ENCODE peak calls at places on chromosome 17, in seven cellular contexts. One of them, this sample, is unnamed.

GRCh38 chr17:50603340-50603739 is 31.3 kb upstream of the ABCC3 start:
- DNase-seq in AG04450: no peak
- DNase-seq in 8988T: peak; percentile 91
- DNase-seq in stimulated activated CD8-positive, alpha-beta memory T cell treated with anti-CD3 and anti-CD28 coated beads, Interleukin-4, amount 100 ng/mL, for 1 hour: no peak
- DNase-seq in prostate gland: no peak
- DNase-seq in activated CD4-positive, CD25-positive, alpha-beta regulatory T cell: no peak
- DNase-seq in HEK293T: peak; percentile 63
- DNase-seq in this sample: no peak

GRCh38 chr17:57563968-57564367 is 181.1 kb downstream of the CCDC182 start:
- DNase-seq in AG04450: no peak
- DNase-seq in prostate gland: no peak
- DNase-seq in stimulated activated CD8-positive, alpha-beta memory T cell treated with anti-CD3 and anti-CD28 coated beads, Interleukin-4, amount 100 ng/mL, for 1 hour: no peak
- DNase-seq in activated CD4-positive, CD25-positive, alpha-beta regulatory T cell: no peak
- DNase-seq in 8988T: no peak
- DNase-seq in HEK293T: no peak
- DNase-seq in this sample: no peak

GRCh38 chr17:42163113-42163512 is 8.3 kb upstream of the RAB5C start:
- DNase-seq in 8988T: no peak
- DNase-seq in prostate gland: no peak
- DNase-seq in stimulated activated CD8-positive, alpha-beta memory T cell treated with anti-CD3 and anti-CD28 coated beads, Interleukin-4, amount 100 ng/mL, for 1 hour: no peak
- DNase-seq in activated CD4-positive, CD25-positive, alpha-beta regulatory T cell: peak; percentile 9
- DNase-seq in HEK293T: peak; percentile 71
- DNase-seq in AG04450: no peak
- DNase-seq in this sample: peak; percentile 47

GRCh38 chr17:47277921-47278320 is 24.3 kb downstream of the ITGB3 start:
- DNase-seq in stimulated activated CD8-positive, alpha-beta memory T cell treated with anti-CD3 and anti-CD28 coated beads, Interleukin-4, amount 100 ng/mL, for 1 hour: no peak
- DNase-seq in AG04450: no peak
- DNase-seq in HEK293T: no peak
- DNase-seq in activated CD4-positive, CD25-positive, alpha-beta regulatory T cell: no peak
- DNase-seq in prostate gland: no peak
- DNase-seq in 8988T: no peak
- DNase-seq in this sample: no peak

GRCh38 chr17:44759096-44759915 is 518 bp downstream of the ADAM11 start:
- DNase-seq in stimulated activated CD8-positive, alpha-beta memory T cell treated with anti-CD3 and anti-CD28 coated beads, Interleukin-4, amount 100 ng/mL, for 1 hour: no peak
- DNase-seq in AG04450: no peak
- DNase-seq in activated CD4-positive, CD25-positive, alpha-beta regulatory T cell: no peak
- DNase-seq in prostate gland: no peak
- DNase-seq in 8988T: peak; percentile 61
- DNase-seq in HEK293T: peak; percentile 45
- DNase-seq in this sample: no peak

GRCh38 chr17:6523330-6523729 is 33.0 kb downstream of the PITPNM3 start:
- DNase-seq in 8988T: no peak
- DNase-seq in AG04450: no peak
- DNase-seq in activated CD4-positive, CD25-positive, alpha-beta regulatory T cell: no peak
- DNase-seq in HEK293T: no peak
- DNase-seq in stimulated activated CD8-positive, alpha-beta memory T cell treated with anti-CD3 and anti-CD28 coated beads, Interleukin-4, amount 100 ng/mL, for 1 hour: no peak
- DNase-seq in prostate gland: no peak
- DNase-seq in this sample: no peak

GRCh38 chr17:80819422-80820164 is 172.0 kb upstream of the CHMP6 start:
- DNase-seq in prostate gland: no peak
- DNase-seq in AG04450: no peak
- DNase-seq in stimulated activated CD8-positive, alpha-beta memory T cell treated with anti-CD3 and anti-CD28 coated beads, Interleukin-4, amount 100 ng/mL, for 1 hour: no peak
- DNase-seq in activated CD4-positive, CD25-positive, alpha-beta regulatory T cell: no peak
- DNase-seq in 8988T: no peak
- DNase-seq in HEK293T: no peak
- DNase-seq in this sample: peak; percentile 32

GRCh38 chr17:12640364-12640763 is 25.3 kb upstream of the MYOCD start:
- DNase-seq in stimulated activated CD8-positive, alpha-beta memory T cell treated with anti-CD3 and anti-CD28 coated beads, Interleukin-4, amount 100 ng/mL, for 1 hour: no peak
- DNase-seq in HEK293T: no peak
- DNase-seq in AG04450: no peak
- DNase-seq in 8988T: no peak
- DNase-seq in activated CD4-positive, CD25-positive, alpha-beta regulatory T cell: no peak
- DNase-seq in prostate gland: no peak
- DNase-seq in this sample: no peak

GRCh38 chr17:73404246-73404645 is 92.4 kb upstream of the CDC42EP4 start:
- DNase-seq in activated CD4-positive, CD25-positive, alpha-beta regulatory T cell: no peak
- DNase-seq in AG04450: no peak
- DNase-seq in HEK293T: no peak
- DNase-seq in prostate gland: no peak
- DNase-seq in 8988T: no peak
- DNase-seq in stimulated activated CD8-positive, alpha-beta memory T cell treated with anti-CD3 and anti-CD28 coated beads, Interleukin-4, amount 100 ng/mL, for 1 hour: no peak
- DNase-seq in this sample: no peak

GRCh38 chr17:8223356-8224063 is 13.1 kb upstream of the AURKB start:
- DNase-seq in prostate gland: peak; percentile 47
- DNase-seq in 8988T: no peak
- DNase-seq in HEK293T: no peak
- DNase-seq in stimulated activated CD8-positive, alpha-beta memory T cell treated with anti-CD3 and anti-CD28 coated beads, Interleukin-4, amount 100 ng/mL, for 1 hour: no peak
- DNase-seq in AG04450: no peak
- DNase-seq in activated CD4-positive, CD25-positive, alpha-beta regulatory T cell: peak; percentile 38
- DNase-seq in this sample: peak; percentile 60

GRCh38 chr17:7587420-7587786 is 2.5 kb downstream of the SOX15 start:
- DNase-seq in stimulated activated CD8-positive, alpha-beta memory T cell treated with anti-CD3 and anti-CD28 coated beads, Interleukin-4, amount 100 ng/mL, for 1 hour: no peak
- DNase-seq in 8988T: no peak
- DNase-seq in AG04450: peak; percentile 91
- DNase-seq in HEK293T: no peak
- DNase-seq in prostate gland: no peak
- DNase-seq in activated CD4-positive, CD25-positive, alpha-beta regulatory T cell: no peak
- DNase-seq in this sample: no peak

GRCh38 chr17:38731526-38732294 is 1.6 kb downstream of the CISD3 start:
- DNase-seq in prostate gland: peak; percentile 51
- DNase-seq in activated CD4-positive, CD25-positive, alpha-beta regulatory T cell: no peak
- DNase-seq in stimulated activated CD8-positive, alpha-beta memory T cell treated with anti-CD3 and anti-CD28 coated beads, Interleukin-4, amount 100 ng/mL, for 1 hour: no peak
- DNase-seq in HEK293T: no peak
- DNase-seq in 8988T: no peak
- DNase-seq in AG04450: no peak
- DNase-seq in this sample: no peak

GRCh38 chr17:63817736-63818385 is 9.4 kb upstream of the PSMC5 start:
- DNase-seq in stimulated activated CD8-positive, alpha-beta memory T cell treated with anti-CD3 and anti-CD28 coated beads, Interleukin-4, amount 100 ng/mL, for 1 hour: no peak
- DNase-seq in activated CD4-positive, CD25-positive, alpha-beta regulatory T cell: no peak
- DNase-seq in prostate gland: no peak
- DNase-seq in HEK293T: no peak
- DNase-seq in AG04450: no peak
- DNase-seq in 8988T: no peak
- DNase-seq in this sample: no peak

GRCh38 chr17:81842725-81843504 is 8.1 kb upstream of the PPP1R27 start:
- DNase-seq in prostate gland: no peak
- DNase-seq in stimulated activated CD8-positive, alpha-beta memory T cell treated with anti-CD3 and anti-CD28 coated beads, Interleukin-4, amount 100 ng/mL, for 1 hour: no peak
- DNase-seq in AG04450: no peak
- DNase-seq in activated CD4-positive, CD25-positive, alpha-beta regulatory T cell: no peak
- DNase-seq in HEK293T: no peak
- DNase-seq in 8988T: no peak
- DNase-seq in this sample: no peak

GRCh38 chr17:81253358-81254131 is 14.4 kb downstream of the NDUFAF8 start:
- DNase-seq in 8988T: no peak
- DNase-seq in activated CD4-positive, CD25-positive, alpha-beta regulatory T cell: no peak
- DNase-seq in HEK293T: peak; percentile 74
- DNase-seq in AG04450: no peak
- DNase-seq in stimulated activated CD8-positive, alpha-beta memory T cell treated with anti-CD3 and anti-CD28 coated beads, Interleukin-4, amount 100 ng/mL, for 1 hour: peak; percentile 39
- DNase-seq in prostate gland: peak; percentile 37
- DNase-seq in this sample: peak; percentile 66

GRCh38 chr17:49190932-49191331 is 19.4 kb downstream of the GNGT2 start:
- DNase-seq in AG04450: no peak
- DNase-seq in 8988T: no peak
- DNase-seq in stimulated activated CD8-positive, alpha-beta memory T cell treated with anti-CD3 and anti-CD28 coated beads, Interleukin-4, amount 100 ng/mL, for 1 hour: no peak
- DNase-seq in prostate gland: no peak
- DNase-seq in activated CD4-positive, CD25-positive, alpha-beta regulatory T cell: no peak
- DNase-seq in HEK293T: no peak
- DNase-seq in this sample: no peak

GRCh38 chr17:2844386-2844785 is 48.1 kb downstream of the RAP1GAP2 start:
- DNase-seq in HEK293T: no peak
- DNase-seq in 8988T: no peak
- DNase-seq in prostate gland: no peak
- DNase-seq in AG04450: no peak
- DNase-seq in activated CD4-positive, CD25-positive, alpha-beta regulatory T cell: no peak
- DNase-seq in stimulated activated CD8-positive, alpha-beta memory T cell treated with anti-CD3 and anti-CD28 coated beads, Interleukin-4, amount 100 ng/mL, for 1 hour: no peak
- DNase-seq in this sample: no peak

GRCh38 chr17:64006361-64007088 is 8.4 kb downstream of the PRR29 start:
- DNase-seq in HEK293T: no peak
- DNase-seq in prostate gland: no peak
- DNase-seq in activated CD4-positive, CD25-positive, alpha-beta regulatory T cell: no peak
- DNase-seq in 8988T: no peak
- DNase-seq in AG04450: no peak
- DNase-seq in stimulated activated CD8-positive, alpha-beta memory T cell treated with anti-CD3 and anti-CD28 coated beads, Interleukin-4, amount 100 ng/mL, for 1 hour: no peak
- DNase-seq in this sample: no peak

GRCh38 chr17:29237476-29238132 is 9.1 kb upstream of the CRYBA1 start:
- DNase-seq in HEK293T: no peak
- DNase-seq in prostate gland: no peak
- DNase-seq in AG04450: no peak
- DNase-seq in 8988T: no peak
- DNase-seq in stimulated activated CD8-positive, alpha-beta memory T cell treated with anti-CD3 and anti-CD28 coated beads, Interleukin-4, amount 100 ng/mL, for 1 hour: no peak
- DNase-seq in activated CD4-positive, CD25-positive, alpha-beta regulatory T cell: no peak
- DNase-seq in this sample: no peak

GRCh38 chr17:47728214-47728877 is 4.7 kb upstream of the TBX21 start:
- DNase-seq in prostate gland: no peak
- DNase-seq in activated CD4-positive, CD25-positive, alpha-beta regulatory T cell: no peak
- DNase-seq in AG04450: no peak
- DNase-seq in HEK293T: no peak
- DNase-seq in 8988T: no peak
- DNase-seq in stimulated activated CD8-positive, alpha-beta memory T cell treated with anti-CD3 and anti-CD28 coated beads, Interleukin-4, amount 100 ng/mL, for 1 hour: no peak
- DNase-seq in this sample: no peak

GRCh38 chr17:10270258-10270657 is 71.9 kb upstream of the GAS7 start:
- DNase-seq in HEK293T: no peak
- DNase-seq in AG04450: no peak
- DNase-seq in prostate gland: no peak
- DNase-seq in activated CD4-positive, CD25-positive, alpha-beta regulatory T cell: no peak
- DNase-seq in 8988T: no peak
- DNase-seq in stimulated activated CD8-positive, alpha-beta memory T cell treated with anti-CD3 and anti-CD28 coated beads, Interleukin-4, amount 100 ng/mL, for 1 hour: no peak
- DNase-seq in this sample: no peak

GRCh38 chr17:65984299-65984698 is 207.6 kb downstream of the CEP112 start:
- DNase-seq in 8988T: no peak
- DNase-seq in AG04450: peak; percentile 4
- DNase-seq in stimulated activated CD8-positive, alpha-beta memory T cell treated with anti-CD3 and anti-CD28 coated beads, Interleukin-4, amount 100 ng/mL, for 1 hour: no peak
- DNase-seq in HEK293T: no peak
- DNase-seq in activated CD4-positive, CD25-positive, alpha-beta regulatory T cell: no peak
- DNase-seq in prostate gland: no peak
- DNase-seq in this sample: no peak

GRCh38 chr17:42920922-42921321 is 20.3 kb downstream of the G6PC1 start:
- DNase-seq in HEK293T: no peak
- DNase-seq in prostate gland: no peak
- DNase-seq in stimulated activated CD8-positive, alpha-beta memory T cell treated with anti-CD3 and anti-CD28 coated beads, Interleukin-4, amount 100 ng/mL, for 1 hour: no peak
- DNase-seq in activated CD4-positive, CD25-positive, alpha-beta regulatory T cell: no peak
- DNase-seq in 8988T: no peak
- DNase-seq in AG04450: no peak
- DNase-seq in this sample: no peak

GRCh38 chr17:2688351-2689342 is 22.9 kb downstream of the CLUH start:
- DNase-seq in HEK293T: peak; percentile 4
- DNase-seq in stimulated activated CD8-positive, alpha-beta memory T cell treated with anti-CD3 and anti-CD28 coated beads, Interleukin-4, amount 100 ng/mL, for 1 hour: no peak
- DNase-seq in AG04450: no peak
- DNase-seq in prostate gland: no peak
- DNase-seq in activated CD4-positive, CD25-positive, alpha-beta regulatory T cell: no peak
- DNase-seq in 8988T: peak; percentile 10
- DNase-seq in this sample: no peak

GRCh38 chr17:32995416-32995815 is 3.8 kb downstream of the SPACA3 start:
- DNase-seq in 8988T: no peak
- DNase-seq in HEK293T: no peak
- DNase-seq in activated CD4-positive, CD25-positive, alpha-beta regulatory T cell: no peak
- DNase-seq in AG04450: no peak
- DNase-seq in stimulated activated CD8-positive, alpha-beta memory T cell treated with anti-CD3 and anti-CD28 coated beads, Interleukin-4, amount 100 ng/mL, for 1 hour: no peak
- DNase-seq in prostate gland: no peak
- DNase-seq in this sample: no peak

GRCh38 chr17:29621751-29622194 is 939 bp downstream of the CORO6 start:
- DNase-seq in AG04450: no peak
- DNase-seq in prostate gland: no peak
- DNase-seq in activated CD4-positive, CD25-positive, alpha-beta regulatory T cell: no peak
- DNase-seq in 8988T: no peak
- DNase-seq in HEK293T: no peak
- DNase-seq in stimulated activated CD8-positive, alpha-beta memory T cell treated with anti-CD3 and anti-CD28 coated beads, Interleukin-4, amount 100 ng/mL, for 1 hour: no peak
- DNase-seq in this sample: no peak

GRCh38 chr17:36918260-36918691 is 19.0 kb upstream of the LHX1 start:
- DNase-seq in activated CD4-positive, CD25-positive, alpha-beta regulatory T cell: no peak
- DNase-seq in HEK293T: no peak
- DNase-seq in stimulated activated CD8-positive, alpha-beta memory T cell treated with anti-CD3 and anti-CD28 coated beads, Interleukin-4, amount 100 ng/mL, for 1 hour: no peak
- DNase-seq in prostate gland: no peak
- DNase-seq in 8988T: no peak
- DNase-seq in AG04450: no peak
- DNase-seq in this sample: no peak

GRCh38 chr17:39813631-39814030 is 50.5 kb downstream of the IKZF3 start:
- DNase-seq in prostate gland: no peak
- DNase-seq in AG04450: no peak
- DNase-seq in stimulated activated CD8-positive, alpha-beta memory T cell treated with anti-CD3 and anti-CD28 coated beads, Interleukin-4, amount 100 ng/mL, for 1 hour: peak; percentile 33
- DNase-seq in activated CD4-positive, CD25-positive, alpha-beta regulatory T cell: no peak
- DNase-seq in HEK293T: no peak
- DNase-seq in 8988T: no peak
- DNase-seq in this sample: peak; percentile 62

GRCh38 chr17:81567191-81567590 is 15.0 kb upstream of the FAAP100 start:
- DNase-seq in prostate gland: no peak
- DNase-seq in stimulated activated CD8-positive, alpha-beta memory T cell treated with anti-CD3 and anti-CD28 coated beads, Interleukin-4, amount 100 ng/mL, for 1 hour: no peak
- DNase-seq in activated CD4-positive, CD25-positive, alpha-beta regulatory T cell: no peak
- DNase-seq in HEK293T: no peak
- DNase-seq in 8988T: no peak
- DNase-seq in AG04450: no peak
- DNase-seq in this sample: no peak

GRCh38 chr17:40564195-40564882 is 933 bp downstream of the CCR7 start:
- DNase-seq in activated CD4-positive, CD25-positive, alpha-beta regulatory T cell: no peak
- DNase-seq in AG04450: no peak
- DNase-seq in prostate gland: no peak
- DNase-seq in 8988T: no peak
- DNase-seq in HEK293T: no peak
- DNase-seq in stimulated activated CD8-positive, alpha-beta memory T cell treated with anti-CD3 and anti-CD28 coated beads, Interleukin-4, amount 100 ng/mL, for 1 hour: no peak
- DNase-seq in this sample: peak; percentile 49

GRCh38 chr17:80307994-80308671 is 47.5 kb downstream of the RNF213 start:
- DNase-seq in activated CD4-positive, CD25-positive, alpha-beta regulatory T cell: no peak
- DNase-seq in prostate gland: no peak
- DNase-seq in AG04450: no peak
- DNase-seq in HEK293T: no peak
- DNase-seq in stimulated activated CD8-positive, alpha-beta memory T cell treated with anti-CD3 and anti-CD28 coated beads, Interleukin-4, amount 100 ng/mL, for 1 hour: no peak
- DNase-seq in 8988T: no peak
- DNase-seq in this sample: no peak

GRCh38 chr17:69150333-69150732 is 8.6 kb upstream of the ABCA6 start:
- DNase-seq in HEK293T: no peak
- DNase-seq in stimulated activated CD8-positive, alpha-beta memory T cell treated with anti-CD3 and anti-CD28 coated beads, Interleukin-4, amount 100 ng/mL, for 1 hour: no peak
- DNase-seq in prostate gland: no peak
- DNase-seq in 8988T: no peak
- DNase-seq in activated CD4-positive, CD25-positive, alpha-beta regulatory T cell: no peak
- DNase-seq in AG04450: no peak
- DNase-seq in this sample: no peak

GRCh38 chr17:18981642-18982424 is 22.7 kb downstream of the FAM83G start:
- DNase-seq in 8988T: peak; percentile 87
- DNase-seq in HEK293T: peak; percentile 56
- DNase-seq in AG04450: no peak
- DNase-seq in prostate gland: peak; percentile 54
- DNase-seq in activated CD4-positive, CD25-positive, alpha-beta regulatory T cell: no peak
- DNase-seq in stimulated activated CD8-positive, alpha-beta memory T cell treated with anti-CD3 and anti-CD28 coated beads, Interleukin-4, amount 100 ng/mL, for 1 hour: no peak
- DNase-seq in this sample: no peak

GRCh38 chr17:42675348-42675983 is 1.3 kb downstream of the PLEKHH3 start:
- DNase-seq in activated CD4-positive, CD25-positive, alpha-beta regulatory T cell: no peak
- DNase-seq in 8988T: no peak
- DNase-seq in HEK293T: no peak
- DNase-seq in stimulated activated CD8-positive, alpha-beta memory T cell treated with anti-CD3 and anti-CD28 coated beads, Interleukin-4, amount 100 ng/mL, for 1 hour: no peak
- DNase-seq in prostate gland: peak; percentile 26
- DNase-seq in AG04450: no peak
- DNase-seq in this sample: no peak

GRCh38 chr17:72171703-72172670 is 51.2 kb downstream of the SOX9 start:
- DNase-seq in prostate gland: no peak
- DNase-seq in stimulated activated CD8-positive, alpha-beta memory T cell treated with anti-CD3 and anti-CD28 coated beads, Interleukin-4, amount 100 ng/mL, for 1 hour: no peak
- DNase-seq in activated CD4-positive, CD25-positive, alpha-beta regulatory T cell: no peak
- DNase-seq in 8988T: no peak
- DNase-seq in AG04450: no peak
- DNase-seq in HEK293T: no peak
- DNase-seq in this sample: no peak

GRCh38 chr17:79024901-79025737 is 1.1 kb downstream of the C1QTNF1 start:
- DNase-seq in AG04450: no peak
- DNase-seq in 8988T: no peak
- DNase-seq in activated CD4-positive, CD25-positive, alpha-beta regulatory T cell: no peak
- DNase-seq in HEK293T: no peak
- DNase-seq in stimulated activated CD8-positive, alpha-beta memory T cell treated with anti-CD3 and anti-CD28 coated beads, Interleukin-4, amount 100 ng/mL, for 1 hour: no peak
- DNase-seq in prostate gland: peak; percentile 83
- DNase-seq in this sample: no peak

GRCh38 chr17:47717845-47718621 is 15.0 kb upstream of the TBX21 start:
- DNase-seq in HEK293T: no peak
- DNase-seq in 8988T: no peak
- DNase-seq in prostate gland: no peak
- DNase-seq in activated CD4-positive, CD25-positive, alpha-beta regulatory T cell: no peak
- DNase-seq in AG04450: no peak
- DNase-seq in stimulated activated CD8-positive, alpha-beta memory T cell treated with anti-CD3 and anti-CD28 coated beads, Interleukin-4, amount 100 ng/mL, for 1 hour: no peak
- DNase-seq in this sample: peak; percentile 44

GRCh38 chr17:32929588-32929987 is 1.6 kb downstream of the TMEM98 start:
- DNase-seq in prostate gland: no peak
- DNase-seq in HEK293T: no peak
- DNase-seq in AG04450: no peak
- DNase-seq in activated CD4-positive, CD25-positive, alpha-beta regulatory T cell: no peak
- DNase-seq in 8988T: no peak
- DNase-seq in stimulated activated CD8-positive, alpha-beta memory T cell treated with anti-CD3 and anti-CD28 coated beads, Interleukin-4, amount 100 ng/mL, for 1 hour: no peak
- DNase-seq in this sample: no peak

This sample was measured in stimulated activated CD4-positive, alpha-beta T cell treated with anti-CD3 and anti-CD28 coated beads, Interleukin-4, amount 100 ng/mL, for 24 hours.